ENCODE peak calls at places on chromosomes 4 and X, in seven cellular contexts. W, P, F, C, Z, S and X are unnamed samples.

GRCh38 chr4:183658362-183659028 is 490 bp downstream of the RWDD4 start:
- DNase-seq in W (no peak), C (peak; percentile 38), Z (peak; percentile 25), P (peak; percentile 47), F (peak; percentile 62), S (no peak), X (no peak)

GRCh38 chrX:152819271-152819670 is 11.3 kb downstream of the CETN2 start:
- DNase-seq in Z (no peak), F (no peak), W (no peak), P (no peak), C (no peak), S (no peak), X (no peak)

GRCh38 chr4:122614621-122615020 is 6.2 kb downstream of the IL21 start:
- DNase-seq in Z (no peak), P (no peak), W (no peak), F (no peak), C (no peak), S (no peak), X (no peak)

GRCh38 chr4:28723371-28723770 is 1862.7 kb downstream of the STIM2 start:
- DNase-seq in S (no peak), W (no peak), F (no peak), C (no peak), P (no peak), Z (no peak), X (no peak)

GRCh38 chr4:153937289-153937688 is 148.4 kb upstream of the SFRP2 start:
- DNase-seq in S (no peak), C (no peak), W (no peak), Z (no peak), F (no peak), P (no peak), X (no peak)

GRCh38 chrX:148940411-148940996 is 440.1 kb downstream of the AFF2 start:
- DNase-seq in S (no peak), W (no peak), Z (no peak), F (no peak), P (peak; percentile 47), C (no peak), X (no peak)

GRCh38 chr4:172962564-172963353 is 205.9 kb upstream of the GALNT7 start:
- DNase-seq in F (no peak), S (no peak), Z (no peak), P (peak; percentile 92), C (no peak), W (no peak), X (no peak)

GRCh38 chr4:74640111-74640903 is 154.0 kb downstream of the BTC start:
- DNase-seq in F (no peak), C (no peak), P (peak; percentile 81), W (no peak), S (no peak), Z (no peak), X (no peak)

GRCh38 chr4:99436976-99437655 is 2.0 kb upstream of the ADH7 start:
- DNase-seq in W (no peak), Z (no peak), P (no peak), F (no peak), S (no peak), C (no peak), X (no peak)

GRCh38 chr4:169573889-169574288 is 38.5 kb downstream of the NEK1 start:
- DNase-seq in P (no peak), Z (no peak), F (no peak), W (no peak), S (no peak), C (no peak), X (no peak)

GRCh38 chr4:151415978-151416377 is 7.0 kb downstream of the FHIP1A start:
- DNase-seq in S (no peak), W (no peak), Z (no peak), P (peak; percentile 81), C (no peak), F (no peak), X (no peak)

GRCh38 chr4:150822407-150822806 is 192.7 kb downstream of the LRBA start:
- DNase-seq in W (no peak), Z (no peak), S (no peak), P (no peak), F (no peak), C (no peak), X (no peak)

GRCh38 chr4:76179398-76180318 is 31.5 kb upstream of the NUP54 start:
- DNase-seq in C (peak; percentile 83), P (peak; percentile 91), Z (peak; percentile 83), F (peak; percentile 92), S (peak; percentile 72), W (peak; percentile 63), X (peak; percentile 60)

GRCh38 chr4:109184421-109184956 is 118.0 kb downstream of the COL25A1 start:
- DNase-seq in Z (peak; percentile 25), F (no peak), P (peak; percentile 23), W (no peak), S (no peak), C (peak; percentile 21), X (no peak)

GRCh38 chr4:1244978-1245471 is 3.9 kb downstream of the CTBP1 start:
- DNase-seq in P (no peak), S (no peak), F (peak; percentile 53), Z (no peak), W (no peak), C (peak; percentile 9), X (no peak)

GRCh38 chrX:39070009-39070408 is 268.8 kb downstream of the MID1IP1 start:
- DNase-seq in Z (no peak), W (no peak), F (no peak), S (no peak), P (no peak), C (no peak), X (no peak)

GRCh38 chr4:180527993-180528392 is 1715.2 kb upstream of the TENM3 start:
- DNase-seq in Z (no peak), S (no peak), W (no peak), F (no peak), C (no peak), P (no peak), X (no peak)

GRCh38 chr4:3062466-3062865 is 11.9 kb downstream of the HTT-AS start:
- DNase-seq in Z (no peak), W (no peak), F (no peak), C (no peak), P (peak; percentile 50), S (no peak), X (no peak)